ENCODE peak calls at places on chromosomes 11 and 22, in five cellular contexts. U, F, B, C and S are unnamed samples.

GRCh38 chr11:96187779-96188624 is 155.0 kb downstream of the MAML2 start:
- DNase-seq in C (no peak), F (peak; percentile 26), B (peak; percentile 64), U (no peak), S (no peak)

GRCh38 chr22:40463017-40463631 is 92.7 kb downstream of the SGSM3 start:
- DNase-seq in B (no peak), U (no peak), C (peak; percentile 27), F (no peak), S (no peak)

GRCh38 chr11:75337195-75337654 is 14.2 kb downstream of the ARRB1 start:
- DNase-seq in B (peak; percentile 77), F (no peak), U (no peak), C (no peak), S (peak; percentile 50)

GRCh38 chr11:82191690-82192089 is 542.0 kb downstream of the FAM181B start:
- DNase-seq in U (no peak), C (no peak), F (no peak), B (no peak), S (no peak)

GRCh38 chr22:27880778-27881394 is 38.2 kb downstream of the PITPNB start:
- DNase-seq in U (no peak), F (peak; percentile 68), B (peak; percentile 39), C (no peak), S (peak; percentile 17)

GRCh38 chr11:101296896-101297295 is 167.3 kb upstream of the PGR start:
- DNase-seq in B (no peak), C (no peak), F (no peak), U (no peak), S (no peak)

GRCh38 chr11:107139396-107139795 is 121.1 kb upstream of the GUCY1A2 start:
- DNase-seq in B (no peak), F (no peak), C (no peak), U (no peak), S (no peak)

GRCh38 chr11:31921066-31921465 is 109.9 kb upstream of the PAX6 start:
- DNase-seq in U (no peak), B (peak; percentile 7), F (no peak), C (no peak), S (no peak)

GRCh38 chr11:37905707-37906417 is 1307.8 kb upstream of the RAG2 start:
- DNase-seq in U (no peak), B (no peak), C (peak; percentile 53), F (no peak), S (no peak)

GRCh38 chr11:69894126-69895047 is 75.2 kb upstream of the FGF3 start:
- DNase-seq in U (no peak), F (no peak), C (no peak), B (no peak), S (no peak)